ENCODE peak calls at places on chromosomes 11 and 22, in ten cellular contexts. W is anterior cingulate cortex, R is brain microvascular endothelial cell, F is HCEC 1CT, N is GM12891, B is HEK293T, J is GM12865, H is GM03348, Y is chondrocyte, A is neural crest cell. Z is an unnamed sample.

GRCh38 chr11:112837162-112837826 is 123.9 kb upstream of the NCAM1 start:
- DNase-seq in H (no peak), J (peak; percentile 8), R (no peak), A (no peak), B (no peak), W (no peak), Y (no peak), N (no peak), F (no peak), Z (no peak)

GRCh38 chr11:8019671-8020597 is 32.8 kb downstream of the EIF3F start:
- DNase-seq in Y (no peak), B (peak; percentile 42), W (no peak), R (no peak), F (no peak), A (no peak), N (peak; percentile 41), J (no peak), H (peak; percentile 82), Z (peak; percentile 58)

GRCh38 chr22:37996079-37996478 is 11.7 kb upstream of the SOX10 start:
- DNase-seq in F (no peak), J (peak; percentile 22), R (no peak), N (no peak), B (no peak), W (no peak), Y (no peak), H (no peak), A (no peak), Z (no peak)

GRCh38 chr11:792535-792821 is 2.6 kb upstream of the CEND1 start:
- DNase-seq in B (no peak), F (no peak), A (no peak), R (no peak), Y (no peak), N (no peak), H (no peak), W (no peak), J (no peak), Z (no peak)

GRCh38 chr22:37633693-37634504 is 5.6 kb upstream of the SH3BP1 start:
- DNase-seq in J (peak; percentile 90), N (peak; percentile 91), Y (no peak), W (peak; percentile 58), H (peak; percentile 92), B (no peak), F (peak; percentile 72), R (peak; percentile 76), A (peak; percentile 69), Z (peak; percentile 89)

GRCh38 chr11:20032577-20033265 is 127.6 kb downstream of the DBX1 start:
- DNase-seq in Y (no peak), R (no peak), H (no peak), N (no peak), F (no peak), W (no peak), A (no peak), J (no peak), B (no peak), Z (no peak)

GRCh38 chr22:35631597-35631996 is 14.5 kb upstream of the MB start:
- DNase-seq in A (peak; percentile 35), N (peak; percentile 37), H (no peak), F (peak; percentile 46), R (peak; percentile 31), J (peak; percentile 69), W (no peak), B (peak; percentile 80), Y (peak; percentile 51), Z (peak; percentile 39)

GRCh38 chr22:24208012-24208749 is 26.9 kb downstream of the SUSD2 start:
- DNase-seq in Y (no peak), B (no peak), A (no peak), N (no peak), H (peak; percentile 86), R (peak; percentile 94), J (no peak), W (no peak), F (peak; percentile 98), Z (no peak)

GRCh38 chr11:107018274-107018901 is at the start of gene GUCY1A2:
- DNase-seq in N (peak; percentile 21), H (peak; percentile 11), F (no peak), Y (peak; percentile 75), J (peak; percentile 15), B (peak; percentile 42), R (no peak), A (peak; percentile 28), W (peak; percentile 25), Z (no peak)

GRCh38 chr11:14500181-14500651 is 605 bp upstream of the COPB1 start:
- DNase-seq in W (no peak), H (peak; percentile 62), F (peak; percentile 59), R (peak; percentile 47), A (no peak), Y (no peak), N (peak; percentile 25), J (peak; percentile 72), B (peak; percentile 31), Z (peak; percentile 52)

GRCh38 chr11:67581469-67581868 is 2.1 kb upstream of the GSTP1 start:
- DNase-seq in R (no peak), H (no peak), W (no peak), J (no peak), N (no peak), A (no peak), F (no peak), Y (no peak), B (no peak), Z (no peak)

GRCh38 chr11:80414766-80415165 is 973.9 kb upstream of the TENM4 start:
- DNase-seq in N (no peak), F (no peak), R (peak; percentile 61), H (no peak), A (no peak), J (peak; percentile 11), W (no peak), Y (no peak), B (no peak), Z (no peak)

GRCh38 chr22:20970939-20971657 is 4.0 kb downstream of the AIFM3 start:
- DNase-seq in Y (no peak), H (no peak), B (no peak), F (no peak), R (no peak), J (no peak), W (no peak), A (no peak), N (no peak), Z (no peak)

GRCh38 chr11:117634756-117635593 is 162.0 kb downstream of the DSCAML1 start:
- DNase-seq in R (peak; percentile 14), N (no peak), W (no peak), F (no peak), H (no peak), B (no peak), A (no peak), J (no peak), Y (no peak), Z (no peak)

GRCh38 chr11:77139201-77139600 is 11.2 kb downstream of the MYO7A start:
- DNase-seq in B (no peak), W (no peak), A (no peak), F (no peak), Y (no peak), H (no peak), R (no peak), J (no peak), N (no peak), Z (no peak)

GRCh38 chr11:69744435-69744834 is 30.7 kb downstream of the FGF4 start:
- DNase-seq in B (no peak), Y (no peak), J (no peak), R (peak; percentile 70), A (no peak), H (no peak), W (no peak), F (peak; percentile 30), N (no peak), Z (no peak)

GRCh38 chr11:92707665-92708064 is 261.8 kb upstream of the MTNR1B start:
- DNase-seq in H (peak; percentile 10), W (no peak), J (no peak), Y (no peak), N (no peak), F (no peak), R (peak; percentile 11), B (no peak), A (no peak), Z (no peak)

GRCh38 chr11:24271798-24272197 is 225.1 kb upstream of the LUZP2 start:
- DNase-seq in Y (no peak), J (no peak), F (no peak), A (no peak), N (no peak), H (no peak), B (no peak), R (no peak), W (no peak), Z (no peak)

GRCh38 chr11:131371791-131372104 is 1.3 kb downstream of the NTM start:
- DNase-seq in W (no peak), F (no peak), N (no peak), A (no peak), B (no peak), Y (no peak), J (no peak), H (no peak), R (no peak), Z (no peak)

GRCh38 chr11:66701432-66702240 is 23.9 kb upstream of the RBM4B start:
- DNase-seq in W (no peak), N (no peak), A (no peak), J (no peak), Y (no peak), H (no peak), F (no peak), B (no peak), R (peak; percentile 17), Z (no peak)

GRCh38 chr22:40728731-40729189 is 49.5 kb downstream of the MCHR1 start:
- DNase-seq in J (no peak), R (no peak), A (no peak), N (no peak), F (no peak), H (no peak), B (no peak), Y (peak; percentile 61), W (no peak), Z (no peak)

GRCh38 chr22:50292643-50293440 is 14.6 kb downstream of the PLXNB2 start:
- DNase-seq in W (no peak), J (peak; percentile 59), N (no peak), R (no peak), B (no peak), F (no peak), Y (no peak), H (no peak), A (no peak), Z (no peak)

GRCh38 chr11:9748361-9748970 is 84.6 kb downstream of the SWAP70 start:
- DNase-seq in H (peak; percentile 84), A (no peak), Y (no peak), F (peak; percentile 83), W (no peak), R (peak; percentile 76), N (no peak), B (peak; percentile 65), J (peak; percentile 91), Z (peak; percentile 65)

GRCh38 chr11:85740464-85741400 is 54.7 kb upstream of the CCDC89 start:
- DNase-seq in R (no peak), B (no peak), A (no peak), F (no peak), J (no peak), N (no peak), Y (no peak), W (no peak), H (no peak), Z (no peak)

GRCh38 chr22:32967285-32968101 is 90.7 kb downstream of the SYN3 start:
- DNase-seq in H (no peak), R (no peak), Y (no peak), J (no peak), N (no peak), F (no peak), A (no peak), B (no peak), W (no peak), Z (no peak)

GRCh38 chr11:62865641-62866040 is 15.1 kb upstream of the SLC3A2 start:
- DNase-seq in J (no peak), N (no peak), W (no peak), B (no peak), R (no peak), A (no peak), F (no peak), H (peak; percentile 16), Y (no peak), Z (no peak)

GRCh38 chr11:76325149-76325548 is 55.8 kb downstream of the THAP12 start:
- DNase-seq in H (no peak), A (no peak), J (no peak), F (no peak), W (no peak), Y (no peak), N (no peak), R (no peak), B (no peak), Z (no peak)

Z was measured in GM20000.